ENCODE peak calls at places on chromosome 18, in ten cellular contexts. Q, U, J, F, D, T, N, W, E and V are unnamed samples.
A peak's percentile ranks its signal among the peaks of the same experiment; 100 is the strongest.

GRCh38 chr18:36775396-36775795 is 53.4 kb downstream of the TPGS2 start:
- DNase-seq in T (no peak), F (no peak), D (no peak), E (no peak), W (no peak), J (no peak), U (no peak), Q (no peak), N (no peak), V (peak; percentile 4)

GRCh38 chr18:38362286-38362792 is 796.7 kb upstream of the CELF4 start:
- DNase-seq in E (no peak), Q (no peak), D (no peak), N (no peak), F (no peak), J (no peak), T (no peak), U (no peak), W (no peak), V (no peak)

GRCh38 chr18:499351-500229 is 911 bp downstream of the COLEC12 start:
- DNase-seq in E (peak; percentile 87), T (peak; percentile 82), N (peak; percentile 85), W (no peak), Q (peak; percentile 52), U (peak; percentile 37), F (no peak), J (peak; percentile 74), D (no peak), V (peak; percentile 27)

GRCh38 chr18:78293940-78294401 is 685.6 kb upstream of the SALL3 start:
- DNase-seq in F (no peak), U (no peak), W (no peak), J (no peak), N (no peak), T (no peak), E (no peak), D (no peak), Q (peak; percentile 5), V (no peak)

GRCh38 chr18:7370812-7371211 is 139.9 kb downstream of the LRRC30 start:
- DNase-seq in E (no peak), D (no peak), J (no peak), U (peak; percentile 44), Q (no peak), T (peak; percentile 41), N (no peak), F (no peak), W (no peak), V (no peak)

GRCh38 chr18:77392323-77392722 is 142.7 kb downstream of the GALR1 start:
- DNase-seq in J (no peak), N (no peak), D (no peak), U (no peak), W (no peak), E (no peak), T (no peak), F (no peak), Q (no peak), V (no peak)

GRCh38 chr18:23662309-23663263 is at the start of gene ANKRD29:
- DNase-seq in D (peak; percentile 48), J (no peak), U (peak; percentile 51), F (no peak), W (no peak), T (peak; percentile 41), E (peak; percentile 91), N (no peak), Q (no peak), V (peak; percentile 21)

GRCh38 chr18:23302852-23303527 is 150.1 kb upstream of the RIOK3 start:
- DNase-seq in J (peak; percentile 87), W (no peak), E (peak; percentile 79), U (no peak), T (peak; percentile 95), N (peak; percentile 81), D (no peak), Q (peak; percentile 52), F (no peak), V (peak; percentile 90)

GRCh38 chr18:27121108-27121507 is 64.0 kb downstream of the CHST9 start:
- DNase-seq in W (no peak), E (no peak), T (no peak), N (no peak), F (no peak), U (no peak), D (no peak), Q (no peak), J (no peak), V (peak; percentile 49)

GRCh38 chr18:13612111-13612997 is 114.0 kb downstream of the FAM210A start:
- DNase-seq in U (peak; percentile 44), F (peak; percentile 97), D (peak; percentile 77), N (no peak), W (no peak), Q (no peak), J (no peak), T (no peak), E (no peak), V (no peak)

GRCh38 chr18:47409519-47409918 is 158.1 kb upstream of the SKOR2 start:
- DNase-seq in E (no peak), D (no peak), F (no peak), J (no peak), Q (no peak), T (no peak), N (no peak), W (no peak), U (no peak), V (no peak)

GRCh38 chr18:66582151-66582550 is 21.7 kb downstream of the CDH19 start:
- DNase-seq in J (no peak), U (no peak), T (no peak), W (no peak), N (no peak), D (no peak), F (no peak), Q (no peak), E (no peak), V (no peak)

GRCh38 chr18:66587430-66587829 is 16.5 kb downstream of the CDH19 start:
- DNase-seq in J (no peak), U (no peak), F (no peak), W (no peak), Q (no peak), N (no peak), T (no peak), E (no peak), D (no peak), V (no peak)
- H3K4me3 ChIP-seq in J (no peak overlapping the region), U (no peak overlapping the region), F (no peak overlapping the region), W (no peak overlapping the region), Q (no peak overlapping the region), N (no peak overlapping the region), T (no peak overlapping the region), E (no peak overlapping the region), D (no peak overlapping the region), V (no peak overlapping the region)

GRCh38 chr18:58222439-58223125 is 178.6 kb downstream of the NEDD4L start:
- DNase-seq in T (no peak), N (peak; percentile 33), Q (no peak), F (no peak), U (no peak), J (no peak), W (no peak), D (no peak), E (peak; percentile 64), V (peak; percentile 54)
- H3K4me3 ChIP-seq in T (no peak overlapping the region), N (no peak overlapping the region), Q (peak overlapping the region; percentile 53), F (peak overlapping the region; percentile 16), U (peak overlapping the region; percentile 33), J (no peak overlapping the region), W (peak overlapping the region; percentile 35), D (no peak overlapping the region), E (no peak overlapping the region), V (peak overlapping the region; percentile 96)

DNA sequence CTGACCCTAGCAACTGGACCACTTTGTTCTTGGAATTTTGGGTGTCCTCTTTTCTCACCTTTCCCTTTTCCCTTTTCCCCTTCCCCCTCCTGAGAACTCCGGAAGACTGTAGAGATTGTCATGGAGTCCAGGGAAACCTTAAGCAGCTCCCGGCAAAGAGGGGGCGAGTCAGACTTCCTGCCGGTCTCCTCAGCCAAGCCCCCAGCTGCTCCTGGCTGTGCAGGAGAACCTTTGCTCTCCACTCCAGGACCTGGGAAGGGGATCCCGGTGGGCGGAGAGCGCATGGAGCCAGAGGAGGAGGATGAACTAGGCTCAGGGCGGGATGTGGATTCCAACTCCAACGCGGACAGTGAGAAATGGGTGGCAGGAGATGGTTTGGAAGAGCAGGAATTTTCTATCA is 20.5 kb downstream of the SETBP1 start:
- DNase-seq in Q (no peak), N (no peak), U (no peak), D (no peak), E (no peak), T (no peak), W (no peak), J (no peak), F (no peak), V (no peak)
- H3K4me3 ChIP-seq in Q (no peak overlapping the region), N (no peak overlapping the region), U (no peak overlapping the region), D (peak overlapping the region; percentile 32), E (no peak overlapping the region), T (no peak overlapping the region), W (no peak overlapping the region), J (no peak overlapping the region), F (no peak overlapping the region), V (peak overlapping the region; percentile 19)

GRCh38 chr18:79397288-79397829 is 1.6 kb downstream of the NFATC1 start:
- DNase-seq in F (no peak), E (no peak), T (no peak), J (no peak), U (no peak), D (no peak), W (no peak), Q (no peak), N (no peak), V (no peak)

GRCh38 chr18:79397830-79398761 is 2.4 kb downstream of the NFATC1 start:
- DNase-seq in Q (no peak), N (no peak), W (no peak), D (no peak), F (no peak), U (no peak), E (no peak), J (no peak), T (no peak), V (no peak)

GRCh38 chr18:79400091-79400590 is 4.4 kb downstream of the NFATC1 start:
- DNase-seq in J (no peak), Q (no peak), F (peak; percentile 88), U (peak; percentile 72), T (peak; percentile 57), W (peak; percentile 63), N (no peak), E (peak; percentile 61), D (no peak), V (no peak)

GRCh38 chr18:79400591-79401381 is 5.1 kb downstream of the NFATC1 start:
- DNase-seq in T (no peak), Q (no peak), F (peak; percentile 81), N (no peak), E (no peak), U (no peak), J (no peak), W (no peak), D (no peak), V (no peak)

DNA sequence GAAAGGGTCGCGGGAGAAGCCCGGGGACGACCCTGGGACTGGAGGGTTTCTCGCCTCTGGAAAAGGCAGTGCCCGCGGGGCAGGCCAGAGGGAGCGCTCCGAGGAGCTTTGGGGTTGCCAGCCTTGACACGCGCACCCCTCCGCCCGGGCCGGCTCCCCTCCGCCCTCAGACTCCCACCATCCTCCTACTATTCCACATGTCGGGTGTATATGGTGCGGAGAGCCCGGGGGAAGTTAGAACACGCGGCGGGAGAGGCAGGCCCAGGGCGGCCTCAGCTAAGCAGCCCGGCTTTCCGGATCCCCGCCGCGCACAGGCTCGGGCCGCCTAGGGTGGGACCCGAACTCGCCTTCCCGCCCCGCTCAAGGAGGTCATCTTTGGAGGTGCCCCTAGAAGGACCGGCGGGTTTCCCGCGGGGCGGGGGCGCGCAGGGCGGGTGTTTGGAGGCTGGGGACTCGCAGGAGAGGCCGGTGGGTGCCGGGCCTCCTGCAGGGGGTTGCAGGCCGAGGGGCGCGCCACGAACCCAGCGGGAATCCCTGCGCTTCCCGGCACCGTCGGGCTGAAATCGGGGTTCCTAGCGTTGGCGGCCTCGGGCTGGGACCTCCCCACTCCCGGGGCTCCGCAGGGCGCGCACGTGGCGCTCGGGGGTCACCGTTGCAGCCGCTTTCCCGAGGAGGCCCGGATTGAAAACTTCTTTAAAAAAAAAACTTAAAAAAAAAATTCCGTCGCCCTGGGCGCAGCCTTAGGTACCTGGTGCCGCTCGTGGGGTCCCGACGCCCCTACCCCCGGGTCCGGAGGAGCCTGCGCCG is 3.7 kb downstream of the NFATC1 start:
- DNase-seq in E (no peak), F (peak; percentile 85), D (no peak), W (no peak), U (no peak), J (no peak), T (no peak), N (no peak), Q (no peak), V (no peak)
- H3K4me3 ChIP-seq in E (peak overlapping the region; percentile 45), F (peak overlapping the region; percentile 89), D (peak overlapping the region; percentile 61), W (peak overlapping the region; percentile 86), U (peak overlapping the region; percentile 62), J (peak overlapping the region; percentile 45), T (peak overlapping the region; percentile 98), N (peak overlapping the region; percentile 86), Q (peak overlapping the region; percentile 41), V (no peak overlapping the region)